ENCODE peak calls at places on chromosome 18, in nine cellular contexts. J is foreskin fibroblast, U is EL, S is left kidney, F is GM04504, I is ACHN, A is stromal cell of bone marrow, R is pons, P is cerebellar cortex. E is an unnamed sample.

GRCh38 chr18:383135-383534 is 115.3 kb upstream of the THOC1 start:
- DNase-seq in P (no peak), R (no peak), F (no peak), I (no peak), S (no peak), U (no peak), J (no peak), A (no peak), E (no peak)

GRCh38 chr18:48310353-48310752 is 98.8 kb downstream of the ZBTB7C start:
- DNase-seq in R (no peak), F (no peak), U (no peak), S (no peak), I (no peak), P (no peak), A (no peak), J (no peak), E (no peak)

GRCh38 chr18:48813833-48814489 is 136.8 kb downstream of the SMAD7 start:
- DNase-seq in S (no peak), F (no peak), I (no peak), A (no peak), R (no peak), U (no peak), P (no peak), J (no peak), E (no peak)

GRCh38 chr18:49844903-49845302 is 31.6 kb upstream of the ACAA2 start:
- DNase-seq in J (no peak), I (no peak), R (no peak), S (no peak), F (no peak), P (no peak), A (no peak), U (no peak), E (no peak)

GRCh38 chr18:48858676-48859075 is 92.1 kb downstream of the SMAD7 start:
- DNase-seq in R (no peak), U (no peak), A (no peak), F (no peak), I (no peak), S (no peak), J (peak), P (no peak), E (no peak)

GRCh38 chr18:52286675-52287074 is 53.3 kb upstream of the DCC start:
- DNase-seq in A (no peak), U (no peak), J (no peak), F (no peak), R (no peak), I (no peak), S (no peak), P (no peak), E (no peak)

GRCh38 chr18:79847606-79848293 is 50.0 kb downstream of the KCNG2 start:
- DNase-seq in P (no peak), R (no peak), S (no peak), F (no peak), I (no peak), J (no peak), U (no peak), A (no peak), E (no peak)

GRCh38 chr18:47215554-47216138 is 35.8 kb downstream of the SKOR2 start:
- DNase-seq in P (peak), I (peak), A (peak), S (peak), J (peak), U (peak), R (peak), F (peak), E (peak)

GRCh38 chr18:59279722-59280121 is 6.5 kb upstream of the RAX start:
- DNase-seq in U (no peak), F (no peak), P (no peak), A (no peak), I (no peak), R (no peak), J (no peak), S (no peak), E (no peak)

GRCh38 chr18:22432672-22433137 is 15.0 kb upstream of the CTAGE1 start:
- DNase-seq in J (peak), A (peak), R (no peak), U (peak), S (no peak), I (peak), P (no peak), F (peak), E (peak)

GRCh38 chr18:12656671-12657047 is 1.2 kb downstream of the SPIRE1 start:
- DNase-seq in R (peak), J (no peak), A (no peak), P (no peak), S (no peak), I (peak), F (no peak), U (peak), E (no peak)

GRCh38 chr18:23809411-23809810 is 120.2 kb downstream of the LAMA3 start:
- DNase-seq in J (peak), S (no peak), R (peak), F (no peak), A (no peak), I (no peak), P (no peak), U (no peak), E (no peak)

GRCh38 chr18:31041346-31042067 is 1.0 kb downstream of the DSC3 start:
- DNase-seq in F (no peak), S (peak), A (no peak), U (no peak), I (no peak), P (no peak), R (no peak), J (no peak), E (no peak)

GRCh38 chr18:13233746-13234527 is 15.4 kb downstream of the LDLRAD4 start:
- DNase-seq in A (no peak), U (no peak), J (no peak), R (no peak), P (peak), S (no peak), F (no peak), I (no peak), E (no peak)

GRCh38 chr18:57969824-57970223 is 74.2 kb upstream of the NEDD4L start:
- DNase-seq in F (no peak), J (no peak), S (no peak), I (no peak), U (no peak), P (no peak), R (no peak), A (no peak), E (no peak)

GRCh38 chr18:44123743-44124142 is 556.9 kb upstream of the SETBP1 start:
- DNase-seq in F (no peak), R (no peak), P (no peak), U (no peak), I (no peak), A (no peak), J (no peak), S (peak), E (no peak)

GRCh38 chr18:39692367-39693011 is 2126.9 kb upstream of the CELF4 start:
- DNase-seq in S (peak), R (no peak), J (no peak), P (no peak), F (no peak), A (no peak), U (no peak), I (no peak), E (no peak)

GRCh38 chr18:57095884-57096283 is 51.0 kb upstream of the BOD1L2 start:
- DNase-seq in J (no peak), R (no peak), U (no peak), S (peak), I (no peak), A (no peak), F (no peak), P (no peak), E (no peak)

GRCh38 chr18:50080932-50081560 is 113.9 kb downstream of the MYO5B start:
- DNase-seq in R (no peak), P (no peak), J (no peak), U (no peak), F (no peak), I (no peak), A (no peak), S (no peak), E (no peak)

GRCh38 chr18:12046751-12047335 is 46.8 kb upstream of the ANKRD62 start:
- DNase-seq in S (no peak), J (no peak), A (no peak), U (no peak), P (no peak), I (no peak), R (no peak), F (no peak), E (no peak)

GRCh38 chr18:64116806-64117205 is 32.1 kb downstream of the LINC00305 start:
- DNase-seq in R (no peak), F (no peak), U (no peak), S (no peak), I (no peak), J (no peak), P (no peak), A (no peak), E (no peak)

GRCh38 chr18:3368193-3368592 is 81.8 kb upstream of the TGIF1 start:
- DNase-seq in U (peak), S (no peak), P (no peak), J (peak), R (no peak), I (no peak), F (peak), A (peak), E (peak)

GRCh38 chr18:67862069-67862468 is 345.5 kb upstream of the DSEL start:
- DNase-seq in P (no peak), U (peak), R (no peak), I (no peak), A (no peak), S (no peak), F (no peak), J (peak), E (no peak)

E was measured in GM04503.